ENCODE peak calls at places on chromosomes 6 and 20, in four cellular contexts. J is activated naive CD4-positive, alpha-beta T cell treated with Interleukin-2 at 50 U/mL for 16 hours; O is MV-4-11; C is fibroblast of the conjunctiva. Z is an unnamed sample.

GRCh38 chr6:37170273-37171140 is 555 bp downstream of the PIM1 start:
- DNase-seq in J (peak), O (peak), C (no peak), Z (peak)

GRCh38 chr6:158008894-158009891 is 27.5 kb downstream of the SYNJ2 start:
- DNase-seq in J (peak), O (peak), C (no peak), Z (no peak)

GRCh38 chr20:17822540-17823155 is 122.9 kb downstream of the BANF2 start:
- DNase-seq in J (no peak), O (no peak), C (no peak), Z (no peak)

GRCh38 chr20:38791291-38791690 is 14.2 kb upstream of the PPP1R16B start:
- DNase-seq in J (no peak), O (no peak), C (no peak), Z (no peak)

GRCh38 chr6:112946051-112946450 is 598.9 kb downstream of the RFPL4B start:
- DNase-seq in J (no peak), O (no peak), C (no peak), Z (no peak)

GRCh38 chr20:1418335-1418734 is 25.5 kb upstream of the FKBP1A start:
- DNase-seq in J (no peak), O (no peak), C (no peak), Z (no peak)

GRCh38 chr6:136840612-136841011 is 18.2 kb downstream of the PEX7 start:
- DNase-seq in J (no peak), O (no peak), C (no peak), Z (no peak)

GRCh38 chr6:39879535-39879934 is 54.7 kb downstream of the MOCS1 start:
- DNase-seq in J (no peak), O (no peak), C (no peak), Z (no peak)

GRCh38 chr6:41936073-41936837 is 5.4 kb downstream of the CCND3 start:
- DNase-seq in J (peak), O (peak), C (peak), Z (peak)

GRCh38 chr6:105041880-105042279 is 85.0 kb downstream of the LIN28B start:
- DNase-seq in J (no peak), O (no peak), C (no peak), Z (no peak)

GRCh38 chr20:14801591-14802325 is 464.3 kb upstream of the FLRT3 start:
- DNase-seq in J (no peak), O (no peak), C (no peak), Z (no peak)

GRCh38 chr20:59406446-59406845 is 106.0 kb downstream of the EDN3 start:
- DNase-seq in J (no peak), O (no peak), C (no peak), Z (no peak)

GRCh38 chr6:79617521-79617941 is 13.6 kb upstream of the SH3BGRL2 start:
- DNase-seq in J (no peak), O (no peak), C (no peak), Z (no peak)

GRCh38 chr20:62161347-62161746 is 17.8 kb downstream of the SS18L1 start:
- DNase-seq in J (no peak), O (no peak), C (no peak), Z (no peak)